ENCODE peak calls at places on chromosomes 3 and 15, in four cellular contexts. One of them, this sample, is unnamed.

GRCh38 chr3:57755368-57756021 is 614 bp upstream of the SLMAP start:
- DNase-seq in caudate nucleus: no peak
- DNase-seq in stimulated activated CD4-positive, alpha-beta T cell treated with anti-CD3 and anti-CD28 coated beads, Interleukin-12 subunit alpha, Interleukin-12 subunit beta, amount 100 ng/mL, for 4 hours: peak
- DNase-seq in SW480: peak
- DNase-seq in this sample: peak

GRCh38 chr3:9898467-9899229 is 4.0 kb upstream of the IL17RE start:
- DNase-seq in stimulated activated CD4-positive, alpha-beta T cell treated with anti-CD3 and anti-CD28 coated beads, Interleukin-12 subunit alpha, Interleukin-12 subunit beta, amount 100 ng/mL, for 4 hours: no peak
- DNase-seq in SW480: no peak
- DNase-seq in caudate nucleus: no peak
- DNase-seq in this sample: no peak

GRCh38 chr3:15152166-15152565 is 53.2 kb upstream of the RBSN start:
- DNase-seq in stimulated activated CD4-positive, alpha-beta T cell treated with anti-CD3 and anti-CD28 coated beads, Interleukin-12 subunit alpha, Interleukin-12 subunit beta, amount 100 ng/mL, for 4 hours: no peak
- DNase-seq in SW480: no peak
- DNase-seq in caudate nucleus: no peak
- DNase-seq in this sample: no peak

GRCh38 chr3:135155791-135156190 is 360.7 kb downstream of the EPHB1 start:
- DNase-seq in caudate nucleus: no peak
- DNase-seq in stimulated activated CD4-positive, alpha-beta T cell treated with anti-CD3 and anti-CD28 coated beads, Interleukin-12 subunit alpha, Interleukin-12 subunit beta, amount 100 ng/mL, for 4 hours: no peak
- DNase-seq in SW480: no peak
- DNase-seq in this sample: no peak

GRCh38 chr3:170689218-170689874 is 103.5 kb upstream of the SLC7A14 start:
- DNase-seq in stimulated activated CD4-positive, alpha-beta T cell treated with anti-CD3 and anti-CD28 coated beads, Interleukin-12 subunit alpha, Interleukin-12 subunit beta, amount 100 ng/mL, for 4 hours: no peak
- DNase-seq in SW480: peak
- DNase-seq in caudate nucleus: no peak
- DNase-seq in this sample: no peak

GRCh38 chr15:62253294-62253693 is 88.2 kb upstream of the C2CD4B start:
- DNase-seq in caudate nucleus: no peak
- DNase-seq in SW480: no peak
- DNase-seq in stimulated activated CD4-positive, alpha-beta T cell treated with anti-CD3 and anti-CD28 coated beads, Interleukin-12 subunit alpha, Interleukin-12 subunit beta, amount 100 ng/mL, for 4 hours: no peak
- DNase-seq in this sample: no peak

GRCh38 chr15:63094495-63094931 is 27.1 kb upstream of the LACTB start:
- DNase-seq in stimulated activated CD4-positive, alpha-beta T cell treated with anti-CD3 and anti-CD28 coated beads, Interleukin-12 subunit alpha, Interleukin-12 subunit beta, amount 100 ng/mL, for 4 hours: no peak
- DNase-seq in SW480: no peak
- DNase-seq in caudate nucleus: no peak
- DNase-seq in this sample: no peak

GRCh38 chr3:89227634-89228033 is 120.2 kb downstream of the EPHA3 start:
- DNase-seq in stimulated activated CD4-positive, alpha-beta T cell treated with anti-CD3 and anti-CD28 coated beads, Interleukin-12 subunit alpha, Interleukin-12 subunit beta, amount 100 ng/mL, for 4 hours: no peak
- DNase-seq in caudate nucleus: no peak
- DNase-seq in SW480: no peak
- DNase-seq in this sample: no peak

This sample was measured in progenitor cell of endocrine pancreas.